ENCODE peak calls at places on chromosome 4, in four cellular contexts. L, Z, F and R are unnamed samples. For H3K27me3, the result is how much of the 10 kb centered on the place peaks cover.

GRCh38 chr4:158316264-158316663 is 106.0 kb downstream of the TMEM144 start:
- DNase-seq in L (no peak), Z (no peak), F (no peak), R (no peak)

GRCh38 chr4:176818531-176818930 is 25.8 kb upstream of the VEGFC start:
- DNase-seq in L (no peak), Z (no peak), F (no peak), R (no peak)

GRCh38 chr4:88002786-88003185 is 4.6 kb upstream of the PKD2 start:
- DNase-seq in L (no peak), Z (no peak), F (no peak), R (no peak)

GRCh38 chr4:5018096-5018495 is 1.2 kb downstream of the CYTL1 start:
- DNase-seq in L (no peak), Z (no peak), F (no peak), R (no peak)

GRCh38 chr4:138951764-138952163 is 63.8 kb upstream of the NOCT start:
- DNase-seq in L (no peak), Z (no peak), F (no peak), R (no peak)

GRCh38 chr4:38381788-38382187 is 282.2 kb upstream of the KLF3 start:
- DNase-seq in L (no peak), Z (peak), F (no peak), R (no peak)

GRCh38 chr4:2595436-2595835 is 59.0 kb downstream of the FAM193A start:
- DNase-seq in L (no peak), Z (no peak), F (no peak), R (no peak)

GRCh38 chr4:38889143-38889542 is 21.5 kb downstream of the FAM114A1 start:
- DNase-seq in L (no peak), Z (no peak), F (no peak), R (peak)

GRCh38 chr4:80532674-80533333 is 197.3 kb downstream of the CFAP299 start:
- DNase-seq in L (no peak), Z (no peak), F (no peak), R (no peak)

GRCh38 chr4:16213107-16213506 is 13.2 kb downstream of the TAPT1 start:
- DNase-seq in L (no peak), Z (no peak), F (no peak), R (no peak)

GRCh38 chr4:1830642-1831228 is 25.2 kb downstream of the LETM1 start:
- DNase-seq in L (no peak), Z (no peak), F (no peak), R (no peak)

GRCh38 chr4:83599183-83599582 is 63.3 kb downstream of the GPAT3 start:
- DNase-seq in L (no peak), Z (no peak), F (no peak), R (peak)

GRCh38 chr4:6198768-6199343 is 1.5 kb downstream of the JAKMIP1 start:
- DNase-seq in L (no peak), Z (peak), F (no peak), R (no peak)

GRCh38 chr4:6052679-6053078 is 34.4 kb upstream of the C4orf50 start:
- DNase-seq in L (peak), Z (no peak), F (no peak), R (no peak)

GRCh38 chr4:53558061-53558801 is 33.1 kb downstream of the LNX1 start:
- DNase-seq in L (no peak), Z (no peak), F (no peak), R (peak)

GRCh38 chr4:163902417-163902816 is 407.9 kb downstream of the TMA16 start:
- DNase-seq in L (no peak), Z (no peak), F (no peak), R (no peak)

GRCh38 chr4:76307670-76308014 is 1.1 kb downstream of the STBD1 start:
- DNase-seq in L (no peak), Z (no peak), F (no peak), R (no peak)

GRCh38 chr4:107366900-107367299 is 330.8 kb upstream of the DKK2 start:
- DNase-seq in L (no peak), Z (no peak), F (no peak), R (no peak)

GRCh38 chr4:75708218-75708691 is 16.1 kb upstream of the USO1 start:
- DNase-seq in L (no peak), Z (no peak), F (no peak), R (no peak)

GRCh38 chr4:159178147-159178541 is 75.3 kb downstream of the RAPGEF2 start:
- DNase-seq in L (no peak), Z (no peak), F (no peak), R (no peak)

GRCh38 chr4:173195132-173195531 is 26.5 kb downstream of the GALNT7 start:
- DNase-seq in L (no peak), Z (no peak), F (no peak), R (no peak)

GRCh38 chr4:182776376-182777058 is 140.7 kb downstream of the DCTD start:
- DNase-seq in L (no peak), Z (no peak), F (no peak), R (no peak)

GRCh38 chr4:182775075-182775474 is 142.1 kb downstream of the DCTD start:
- DNase-seq in L (no peak), Z (no peak), F (no peak), R (no peak)

DNA sequence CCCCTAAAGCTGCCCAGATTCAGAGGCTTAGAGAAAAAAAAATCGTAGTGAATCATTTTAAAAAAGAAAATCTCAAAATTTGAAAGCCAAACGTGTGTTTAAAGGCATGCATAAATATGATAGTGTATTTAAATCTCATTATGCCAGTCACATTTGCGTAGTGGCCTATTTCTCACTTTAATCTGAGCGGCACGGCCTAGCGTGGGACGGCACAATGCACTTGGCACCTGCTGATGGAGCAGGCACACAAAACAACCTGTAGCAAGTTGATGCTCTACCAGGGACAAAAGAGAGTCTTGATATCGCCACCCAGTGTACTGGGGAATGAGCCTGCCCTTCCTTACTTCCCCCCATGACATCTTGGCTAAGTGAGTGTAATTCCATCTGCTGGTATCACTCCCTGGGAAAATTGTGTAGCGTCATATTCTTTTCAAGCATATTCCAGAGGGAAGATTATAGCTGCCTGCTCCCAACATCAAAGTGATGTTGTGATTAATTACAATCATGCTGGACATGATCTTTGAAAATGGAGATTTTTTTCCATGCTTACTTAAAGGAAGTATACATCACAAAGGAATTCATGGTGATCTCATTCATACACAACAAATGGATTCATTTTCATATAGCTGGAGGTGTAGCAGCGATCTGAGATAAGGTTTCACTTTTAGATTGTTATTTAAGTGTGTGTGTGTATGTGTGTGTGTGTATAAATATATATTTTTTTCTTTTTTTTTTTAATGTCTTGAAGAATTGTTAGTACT is 138.8 kb downstream of the DCTD start:
- DNase-seq in L (no peak), Z (no peak), F (no peak), R (no peak)
- TF ChIP-seq CTCF in L (no peak), Z (no peak), F (no peak), R (no peak)

GRCh38 chr4:122836941-122837340 is 10.3 kb downstream of the FGF2 start:
- DNase-seq in L (no peak), Z (no peak), F (no peak), R (peak)
- H3K27me3 ChIP-seq in L (under half), Z (under half), F (under half), R (under half)

GRCh38 chr4:146548443-146548842 is 26.7 kb upstream of the SLC10A7 start:
- DNase-seq in L (no peak), Z (no peak), F (no peak), R (no peak)

GRCh38 chr4:146550161-146550560 is 28.4 kb upstream of the SLC10A7 start:
- DNase-seq in L (no peak), Z (no peak), F (no peak), R (no peak)

GRCh38 chr4:146545102-146545501 is 23.4 kb upstream of the SLC10A7 start:
- DNase-seq in L (no peak), Z (no peak), F (no peak), R (peak)
- TF ChIP-seq CTCF in L (peak), Z (peak), F (no peak), R (peak)

GRCh38 chr4:110631582-110632505 is 9.0 kb upstream of the PITX2 start:
- DNase-seq in L (peak), Z (peak), F (no peak), R (peak)

GRCh38 chr4:110634320-110635154 is 11.7 kb upstream of the PITX2 start:
- DNase-seq in L (no peak), Z (no peak), F (no peak), R (no peak)

GRCh38 chr4:110630621-110631402 is 7.9 kb upstream of the PITX2 start:
- DNase-seq in L (no peak), Z (no peak), F (no peak), R (no peak)

GRCh38 chr4:110633358-110634319 is 10.8 kb upstream of the PITX2 start:
- DNase-seq in L (no peak), Z (no peak), F (no peak), R (no peak)

GRCh38 chr4:110632506-110633357 is 9.9 kb upstream of the PITX2 start:
- DNase-seq in L (no peak), Z (no peak), F (no peak), R (no peak)
- H3K27me3 ChIP-seq in L (under half), Z (half or more), F (under half), R (half or more)

GRCh38 chr4:119490335-119490734 is 138.3 kb downstream of the PDE5A start:
- DNase-seq in L (no peak), Z (no peak), F (no peak), R (peak)

GRCh38 chr4:119498520-119498919 is 130.1 kb downstream of the PDE5A start:
- DNase-seq in L (no peak), Z (peak), F (no peak), R (peak)

GRCh38 chr4:119489305-119489704 is 139.3 kb downstream of the PDE5A start:
- DNase-seq in L (no peak), Z (no peak), F (no peak), R (no peak)

GRCh38 chr4:119493419-119493818 is 135.2 kb downstream of the PDE5A start:
- DNase-seq in L (no peak), Z (no peak), F (no peak), R (no peak)
- TF ChIP-seq CTCF in L (no peak), Z (peak), F (no peak), R (no peak)

GRCh38 chr4:8541981-8542715 is 38.0 kb upstream of the GPR78 start:
- DNase-seq in L (no peak), Z (no peak), F (no peak), R (no peak)
- H3K27me3 ChIP-seq in L (under half), Z (under half), F (under half), R (under half)

DNA sequence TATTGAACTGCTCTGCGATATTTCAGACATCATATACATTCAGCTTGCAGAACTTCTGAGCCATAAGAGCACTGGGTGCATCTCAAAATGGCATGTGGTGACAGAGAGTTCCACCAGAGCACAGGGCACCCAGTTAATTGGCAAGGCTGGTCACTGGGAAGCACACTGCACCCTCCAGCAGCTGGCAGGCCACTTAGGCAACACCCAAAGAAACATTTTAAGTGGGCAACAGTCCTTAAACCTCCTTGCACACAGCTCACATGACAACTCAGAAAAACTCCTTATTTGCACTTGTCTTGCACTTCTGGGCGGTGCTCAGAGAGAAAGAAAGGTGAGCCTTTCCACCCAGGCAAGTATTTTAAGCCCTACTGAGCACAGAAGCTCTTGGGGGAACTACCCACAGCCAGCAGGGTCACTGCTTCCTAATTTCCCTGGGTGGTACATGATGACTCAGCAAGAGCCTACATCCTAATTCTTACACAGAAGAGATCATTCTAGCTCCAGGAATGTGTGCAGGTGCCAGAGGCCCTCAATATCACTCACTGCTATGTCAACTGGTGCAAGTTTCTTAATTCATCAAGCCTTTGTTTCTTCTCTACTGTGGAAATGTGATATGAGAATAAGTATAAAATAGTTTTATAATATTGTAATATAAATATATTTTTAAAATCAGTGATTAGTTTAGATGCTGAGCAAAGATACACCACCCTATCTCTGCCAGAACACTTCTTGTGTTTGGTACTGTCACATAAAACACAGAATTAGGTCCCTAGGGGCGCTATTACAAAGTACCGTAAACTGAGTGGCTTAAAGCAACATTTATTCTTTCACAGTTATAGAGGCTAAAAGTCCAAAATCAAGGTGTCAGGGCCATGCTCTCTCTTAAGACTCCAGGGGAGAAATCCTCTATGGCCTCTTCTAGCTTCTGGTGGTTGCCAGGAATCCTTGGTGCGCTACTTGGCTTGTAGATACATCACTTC is 155.1 kb upstream of the PPARGC1A start:
- DNase-seq in L (no peak), Z (no peak), F (no peak), R (no peak)
- TF ChIP-seq CTCF in L (no peak), Z (no peak), F (no peak), R (no peak)

GRCh38 chr4:81592698-81593097 is 121.0 kb upstream of the RASGEF1B start:
- DNase-seq in L (no peak), Z (no peak), F (no peak), R (no peak)
- H3K27me3 ChIP-seq in L (under half), Z (under half), F (under half), R (under half)